ENCODE peak calls at places on chromosomes 2 and 18, in five cellular contexts. One of them, this sample, is unnamed.

GRCh38 chr2:227509824-227510619 is 38.1 kb downstream of the AGFG1 start:
- DNase-seq in GM06990: no peak
- DNase-seq in neural progenitor cell: no peak
- DNase-seq in spleen: no peak
- DNase-seq in cardiac fibroblast: peak; percentile 44
- DNase-seq in this sample: no peak

GRCh38 chr2:170235860-170236638 is 58.1 kb downstream of the MYO3B start:
- DNase-seq in GM06990: no peak
- DNase-seq in neural progenitor cell: peak; percentile 84
- DNase-seq in spleen: no peak
- DNase-seq in cardiac fibroblast: peak; percentile 78
- DNase-seq in this sample: peak; percentile 80

GRCh38 chr2:36355157-36355889 is at the start of gene CRIM1:
- DNase-seq in GM06990: peak; percentile 63
- DNase-seq in neural progenitor cell: peak; percentile 95
- DNase-seq in spleen: peak; percentile 92
- DNase-seq in cardiac fibroblast: peak; percentile 90
- DNase-seq in this sample: peak; percentile 91

GRCh38 chr2:192228685-192229084 is 34.0 kb upstream of the TMEFF2 start:
- DNase-seq in GM06990: no peak
- DNase-seq in neural progenitor cell: no peak
- DNase-seq in spleen: no peak
- DNase-seq in cardiac fibroblast: no peak
- DNase-seq in this sample: no peak

GRCh38 chr2:218074031-218074430 is 5.0 kb downstream of the RUFY4 start:
- DNase-seq in GM06990: no peak
- DNase-seq in neural progenitor cell: peak; percentile 76
- DNase-seq in spleen: peak; percentile 85
- DNase-seq in cardiac fibroblast: peak; percentile 21
- DNase-seq in this sample: peak; percentile 43

GRCh38 chr18:55031164-55031563 is 71.9 kb upstream of the CCDC68 start:
- DNase-seq in GM06990: no peak
- DNase-seq in neural progenitor cell: no peak
- DNase-seq in spleen: no peak
- DNase-seq in cardiac fibroblast: no peak
- DNase-seq in this sample: no peak

GRCh38 chr2:98448441-98449145 is 3.9 kb downstream of the INPP4A start:
- DNase-seq in GM06990: no peak
- DNase-seq in neural progenitor cell: no peak
- DNase-seq in spleen: no peak
- DNase-seq in cardiac fibroblast: no peak
- DNase-seq in this sample: no peak

GRCh38 chr2:202718614-202719013 is 83.8 kb downstream of the FAM117B start:
- DNase-seq in GM06990: no peak
- DNase-seq in neural progenitor cell: no peak
- DNase-seq in spleen: no peak
- DNase-seq in cardiac fibroblast: peak; percentile 36
- DNase-seq in this sample: peak; percentile 32

GRCh38 chr2:98734157-98734556 is 3.2 kb upstream of the MGAT4A start:
- DNase-seq in GM06990: no peak
- DNase-seq in neural progenitor cell: no peak
- DNase-seq in spleen: no peak
- DNase-seq in cardiac fibroblast: no peak
- DNase-seq in this sample: no peak

GRCh38 chr2:160225722-160226121 is 25.6 kb upstream of the ITGB6 start:
- DNase-seq in GM06990: no peak
- DNase-seq in neural progenitor cell: no peak
- DNase-seq in spleen: no peak
- DNase-seq in cardiac fibroblast: no peak
- DNase-seq in this sample: no peak

GRCh38 chr2:20728114-20728758 is 61.3 kb downstream of the GDF7 start:
- DNase-seq in GM06990: no peak
- DNase-seq in neural progenitor cell: peak; percentile 5
- DNase-seq in spleen: no peak
- DNase-seq in cardiac fibroblast: peak; percentile 37
- DNase-seq in this sample: no peak

GRCh38 chr2:128834853-128835252 is 516.2 kb upstream of the HS6ST1 start:
- DNase-seq in GM06990: no peak
- DNase-seq in neural progenitor cell: no peak
- DNase-seq in spleen: no peak
- DNase-seq in cardiac fibroblast: no peak
- DNase-seq in this sample: no peak

GRCh38 chr2:170162261-170162612 is 15.7 kb upstream of the MYO3B start:
- DNase-seq in GM06990: no peak
- DNase-seq in neural progenitor cell: no peak
- DNase-seq in spleen: no peak
- DNase-seq in cardiac fibroblast: peak; percentile 52
- DNase-seq in this sample: no peak

GRCh38 chr2:47664817-47665216 is 118.1 kb upstream of the MSH6 start:
- DNase-seq in GM06990: no peak
- DNase-seq in neural progenitor cell: no peak
- DNase-seq in spleen: no peak
- DNase-seq in cardiac fibroblast: peak; percentile 26
- DNase-seq in this sample: peak; percentile 7

GRCh38 chr18:55910328-55910727 is 322.3 kb upstream of the TCF4 start:
- DNase-seq in GM06990: no peak
- DNase-seq in neural progenitor cell: no peak
- DNase-seq in spleen: no peak
- DNase-seq in cardiac fibroblast: no peak
- DNase-seq in this sample: no peak

GRCh38 chr18:62522510-62523254 is at the start of gene ZCCHC2:
- DNase-seq in GM06990: peak; percentile 99
- DNase-seq in neural progenitor cell: peak; percentile 98
- DNase-seq in spleen: peak; percentile 99
- DNase-seq in cardiac fibroblast: peak; percentile 98
- DNase-seq in this sample: peak; percentile 97
- H3K4me3 ChIP-seq in GM06990: peak within 1 kb of the TSS; percentile 86
- H3K4me3 ChIP-seq in neural progenitor cell: peak within 1 kb of the TSS; percentile 91
- H3K4me3 ChIP-seq in spleen: peak within 1 kb of the TSS; percentile 80
- H3K4me3 ChIP-seq in cardiac fibroblast: peak within 1 kb of the TSS; percentile 80
- H3K4me3 ChIP-seq in this sample: peak within 1 kb of the TSS; percentile 88

GRCh38 chr2:136255648-136256461 is 137.9 kb upstream of the CXCR4 start:
- DNase-seq in GM06990: peak; percentile 54
- DNase-seq in neural progenitor cell: no peak
- DNase-seq in spleen: peak; percentile 84
- DNase-seq in cardiac fibroblast: no peak
- DNase-seq in this sample: no peak
- TF ChIP-seq CTCF in GM06990: peak; percentile 51
- TF ChIP-seq CTCF in neural progenitor cell: no peak
- TF ChIP-seq CTCF in spleen: peak; percentile 17
- TF ChIP-seq CTCF in cardiac fibroblast: no peak
- TF ChIP-seq CTCF in this sample: no peak

GRCh38 chr18:23992941-23993280 is 21.6 kb upstream of the TTC39C start:
- DNase-seq in GM06990: no peak
- DNase-seq in neural progenitor cell: no peak
- DNase-seq in spleen: no peak
- DNase-seq in cardiac fibroblast: no peak
- DNase-seq in this sample: no peak
- H3K4me3 ChIP-seq in GM06990: peak overlapping the region; percentile 65
- H3K4me3 ChIP-seq in neural progenitor cell: no peak overlapping the region
- H3K4me3 ChIP-seq in spleen: no peak overlapping the region
- H3K4me3 ChIP-seq in cardiac fibroblast: no peak overlapping the region
- H3K4me3 ChIP-seq in this sample: no peak overlapping the region

DNA sequence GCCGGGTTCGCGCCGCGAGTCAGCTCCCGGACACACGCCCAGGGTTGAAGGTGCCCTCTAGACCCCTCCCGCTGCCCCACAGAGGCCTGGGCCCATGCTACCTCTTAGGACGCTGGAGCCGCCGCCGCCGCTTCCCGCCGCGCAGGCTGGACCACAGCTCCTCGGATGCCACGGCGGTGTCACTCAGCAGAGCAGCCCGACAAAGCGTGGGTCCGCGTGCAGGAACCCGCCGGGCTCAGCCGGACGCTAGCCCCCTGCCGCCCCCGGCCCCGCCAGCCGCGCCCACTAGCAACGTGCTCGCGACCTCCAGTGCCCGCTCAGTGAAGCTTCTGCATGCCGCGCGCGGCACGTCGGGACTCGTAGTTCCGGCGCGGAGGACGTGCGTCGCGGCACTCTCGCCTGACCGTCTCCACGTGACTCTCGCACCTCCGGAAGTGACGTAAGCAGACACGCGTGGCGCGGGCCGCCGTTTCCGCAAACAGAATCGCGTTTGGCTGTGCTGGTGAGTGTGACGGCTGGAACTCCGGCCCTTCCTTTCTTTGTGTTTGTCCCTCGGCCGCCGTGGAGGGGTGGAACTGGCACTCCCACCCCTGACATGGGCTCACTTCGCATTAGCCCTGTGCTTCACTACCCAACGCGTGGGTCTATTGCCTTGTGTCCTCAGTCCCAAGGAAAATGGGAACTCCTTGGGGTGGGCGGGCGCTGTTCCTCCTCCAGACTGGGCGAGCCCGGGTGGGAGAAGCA is at the start of the genes FAM210A and RNMT:
- DNase-seq in GM06990: peak; percentile 96
- DNase-seq in neural progenitor cell: peak; percentile 96
- DNase-seq in spleen: peak; percentile 99
- DNase-seq in cardiac fibroblast: peak; percentile 96
- DNase-seq in this sample: peak; percentile 97
- TF ChIP-seq CTCF in GM06990: no peak
- TF ChIP-seq CTCF in neural progenitor cell: peak; percentile 10
- TF ChIP-seq CTCF in spleen: no peak
- TF ChIP-seq CTCF in cardiac fibroblast: no peak
- TF ChIP-seq CTCF in this sample: no peak

DNA sequence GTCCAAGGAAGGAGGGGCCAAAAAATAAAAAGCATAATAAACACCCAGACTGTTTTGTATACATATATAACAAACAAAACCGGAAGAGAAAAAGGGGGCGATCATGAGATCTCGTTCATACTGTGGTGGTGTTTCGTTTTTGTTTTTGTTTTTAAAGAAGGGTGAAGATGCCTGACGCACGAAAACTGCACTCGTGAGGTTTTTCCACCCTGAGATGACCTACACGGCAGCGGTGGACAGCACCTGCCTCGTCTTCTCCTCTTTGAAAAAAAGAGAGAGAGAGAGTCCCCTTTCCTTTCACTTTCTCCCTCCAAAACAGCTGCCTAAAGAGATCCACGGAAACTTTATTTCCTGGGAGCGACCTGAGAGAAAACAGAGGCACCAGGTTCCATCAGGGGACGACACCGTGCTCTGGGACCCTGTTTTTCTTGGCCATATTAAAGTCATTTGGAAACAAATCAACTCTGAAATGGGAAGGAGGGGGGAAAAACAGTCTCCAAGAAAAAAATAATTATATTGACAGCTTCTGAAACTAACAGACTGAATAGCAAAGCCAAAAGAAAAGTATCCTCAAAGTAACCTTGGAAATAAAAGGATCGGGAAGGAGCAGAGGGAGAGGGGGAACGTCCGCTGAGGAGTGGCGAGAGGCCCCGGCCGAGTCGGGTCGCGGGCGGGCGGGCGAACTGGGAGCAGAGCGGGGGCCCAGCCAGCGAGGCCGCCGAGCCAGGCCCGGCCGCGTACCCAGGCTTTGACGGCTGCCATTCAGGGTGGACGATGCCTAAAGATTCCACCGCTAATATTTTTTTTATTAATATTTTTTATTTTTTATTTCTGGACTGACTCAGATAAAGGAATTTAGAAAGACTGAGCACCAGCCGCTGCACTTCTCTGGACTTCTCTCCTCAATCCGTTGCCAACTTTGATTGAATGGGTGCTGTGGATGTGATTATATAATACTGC is 3.6 kb downstream of the POU3F3 start:
- DNase-seq in GM06990: no peak
- DNase-seq in neural progenitor cell: peak; percentile 66
- DNase-seq in spleen: no peak
- DNase-seq in cardiac fibroblast: no peak
- DNase-seq in this sample: no peak
- H3K4me3 ChIP-seq in GM06990: no peak overlapping the region
- H3K4me3 ChIP-seq in neural progenitor cell: no peak overlapping the region
- H3K4me3 ChIP-seq in spleen: peak overlapping the region; percentile 30
- H3K4me3 ChIP-seq in cardiac fibroblast: no peak overlapping the region
- H3K4me3 ChIP-seq in this sample: no peak overlapping the region

GRCh38 chr2:236569593-236569973 is at the start of gene ACKR3:
- DNase-seq in GM06990: peak; percentile 79
- DNase-seq in neural progenitor cell: peak; percentile 87
- DNase-seq in spleen: peak; percentile 92
- DNase-seq in cardiac fibroblast: peak; percentile 27
- DNase-seq in this sample: peak; percentile 71
- TF ChIP-seq CTCF in GM06990: peak; percentile 68
- TF ChIP-seq CTCF in neural progenitor cell: peak; percentile 44
- TF ChIP-seq CTCF in spleen: peak; percentile 41
- TF ChIP-seq CTCF in cardiac fibroblast: no peak
- TF ChIP-seq CTCF in this sample: peak; percentile 56

This sample was measured in A673.